ENCODE peak calls at places on chromosomes 6 and 20, in nine cellular contexts. P is GM12891; U is pulmonary artery endothelial cell; O is CD4-positive, alpha-beta memory T cell; I is mucosa of gallbladder; V is NCI-H2081; K is HEK293T; C is HuH-7; H is adrenal gland. N is an unnamed sample.

GRCh38 chr20:2335096-2335495 is 39.3 kb downstream of the TGM3 start:
- DNase-seq in P (no peak), U (no peak), O (no peak), I (no peak), V (no peak), K (no peak), C (no peak), H (no peak), N (no peak)

GRCh38 chr6:131281471-131282270 is 146.4 kb downstream of the AKAP7 start:
- DNase-seq in P (no peak), U (peak; percentile 37), O (peak; percentile 77), I (peak; percentile 68), V (no peak), K (no peak), C (peak; percentile 41), H (peak; percentile 81), N (peak; percentile 2)

GRCh38 chr6:22357724-22358189 is 60.9 kb upstream of the PRL start:
- DNase-seq in P (no peak), U (no peak), O (no peak), I (no peak), V (no peak), K (no peak), C (no peak), H (no peak), N (no peak)

GRCh38 chr6:97399208-97399607 is 116.2 kb upstream of the MMS22L start:
- DNase-seq in P (no peak), U (no peak), O (no peak), I (no peak), V (no peak), K (no peak), C (no peak), H (no peak), N (no peak)

GRCh38 chr6:43635387-43636311 is at the start of gene MAD2L1BP:
- DNase-seq in P (peak; percentile 70), U (no peak), O (peak; percentile 85), I (peak; percentile 83), V (peak; percentile 84), K (peak; percentile 86), C (peak; percentile 72), H (peak; percentile 80), N (peak; percentile 66)

GRCh38 chr6:75409286-75409685 is 84.3 kb downstream of the FILIP1 start:
- DNase-seq in P (no peak), U (no peak), O (no peak), I (no peak), V (no peak), K (no peak), C (no peak), H (no peak), N (no peak)

GRCh38 chr6:167945937-167946485 is 51.5 kb upstream of the KIF25 start:
- DNase-seq in P (no peak), U (no peak), O (no peak), I (no peak), V (no peak), K (no peak), C (no peak), H (no peak), N (no peak)

GRCh38 chr6:142075516-142076101 is 57.1 kb upstream of the GJE1 start:
- DNase-seq in P (no peak), U (no peak), O (peak; percentile 8), I (no peak), V (no peak), K (no peak), C (no peak), H (no peak), N (no peak)

GRCh38 chr6:141677598-141678211 is 455.0 kb upstream of the GJE1 start:
- DNase-seq in P (no peak), U (no peak), O (peak; percentile 10), I (no peak), V (peak; percentile 5), K (peak; percentile 20), C (peak; percentile 12), H (no peak), N (no peak)

GRCh38 chr20:37397076-37397953 is 51.4 kb downstream of the SRC start:
- DNase-seq in P (no peak), U (no peak), O (no peak), I (no peak), V (no peak), K (no peak), C (no peak), H (no peak), N (no peak)

GRCh38 chr20:42963796-42964195 is 225.9 kb downstream of the PTPRT start:
- DNase-seq in P (no peak), U (no peak), O (no peak), I (no peak), V (no peak), K (no peak), C (no peak), H (no peak), N (no peak)

GRCh38 chr20:37319120-37319717 is 26.7 kb upstream of the SRC start:
- DNase-seq in P (no peak), U (no peak), O (no peak), I (no peak), V (no peak), K (no peak), C (no peak), H (no peak), N (no peak)

GRCh38 chr6:44228433-44228832 is 5.0 kb downstream of the SLC29A1 start:
- DNase-seq in P (no peak), U (no peak), O (no peak), I (no peak), V (no peak), K (no peak), C (no peak), H (no peak), N (no peak)

GRCh38 chr6:170371588-170371987 is 65.0 kb downstream of the FAM120B start:
- DNase-seq in P (no peak), U (no peak), O (no peak), I (no peak), V (no peak), K (no peak), C (no peak), H (no peak), N (no peak)

GRCh38 chr6:108966855-108967755 is 118.9 kb downstream of the ARMC2 start:
- DNase-seq in P (no peak), U (no peak), O (no peak), I (no peak), V (no peak), K (no peak), C (no peak), H (peak; percentile 40), N (no peak)

GRCh38 chr20:60697252-60697651 is 554.8 kb upstream of the CDH4 start:
- DNase-seq in P (no peak), U (no peak), O (no peak), I (no peak), V (no peak), K (no peak), C (no peak), H (no peak), N (no peak)

GRCh38 chr20:62607366-62608217 is 34.7 kb upstream of the SLCO4A1 start:
- DNase-seq in P (no peak), U (no peak), O (no peak), I (no peak), V (no peak), K (no peak), C (no peak), H (no peak), N (no peak)

GRCh38 chr6:148448371-148449010 is 105.9 kb downstream of the SASH1 start:
- DNase-seq in P (no peak), U (no peak), O (peak; percentile 6), I (no peak), V (no peak), K (no peak), C (no peak), H (no peak), N (no peak)

GRCh38 chr6:148760568-148761531 is 14.0 kb downstream of the UST start:
- DNase-seq in P (no peak), U (no peak), O (peak; percentile 79), I (peak; percentile 54), V (no peak), K (no peak), C (no peak), H (peak; percentile 42), N (peak; percentile 70)

GRCh38 chr6:168905451-168906090 is 348.1 kb downstream of the THBS2 start:
- DNase-seq in P (no peak), U (no peak), O (no peak), I (no peak), V (no peak), K (no peak), C (no peak), H (no peak), N (no peak)

GRCh38 chr6:107866606-107867301 is 42.6 kb upstream of the SCML4 start:
- DNase-seq in P (no peak), U (no peak), O (peak; percentile 49), I (no peak), V (peak; percentile 15), K (peak; percentile 41), C (peak; percentile 33), H (peak; percentile 20), N (no peak)

GRCh38 chr6:17045581-17046322 is 56.1 kb upstream of the STMND1 start:
- DNase-seq in P (no peak), U (no peak), O (no peak), I (no peak), V (no peak), K (no peak), C (no peak), H (no peak), N (no peak)

GRCh38 chr6:32692019-32692418 is 25.6 kb upstream of the HLA-DQB1 start:
- DNase-seq in P (no peak), U (no peak), O (peak; percentile 68), I (peak; percentile 33), V (peak; percentile 2), K (peak; percentile 43), C (peak; percentile 23), H (peak; percentile 58), N (peak; percentile 55)

GRCh38 chr6:21111399-21111725 is 482.2 kb upstream of the SOX4 start:
- DNase-seq in P (no peak), U (no peak), O (no peak), I (no peak), V (peak; percentile 90), K (no peak), C (no peak), H (no peak), N (no peak)

GRCh38 chr6:20932284-20932683 is 398.0 kb downstream of the CDKAL1 start:
- DNase-seq in P (no peak), U (no peak), O (no peak), I (no peak), V (no peak), K (no peak), C (no peak), H (no peak), N (no peak)

GRCh38 chr6:15512126-15512525 is 150.7 kb downstream of the DTNBP1 start:
- DNase-seq in P (no peak), U (no peak), O (no peak), I (no peak), V (no peak), K (peak; percentile 33), C (peak; percentile 34), H (peak; percentile 46), N (no peak)

N was measured in memory B cell.